ENCODE peak calls at places on chromosome 5, in nine cellular contexts. V, J, E, R, C, Q, M, Y and U are unnamed samples.

GRCh38 chr5:111248571-111248970 is 24.4 kb downstream of the CAMK4 start:
- DNase-seq in V (no peak), M (peak; percentile 15), Q (no peak), E (no peak), Y (no peak), C (no peak), R (no peak), J (no peak), U (no peak)

GRCh38 chr5:61519728-61520277 is 187.7 kb downstream of the ZSWIM6 start:
- DNase-seq in C (no peak), V (no peak), M (peak; percentile 6), E (no peak), Q (no peak), R (no peak), Y (no peak), J (no peak), U (no peak)

GRCh38 chr5:64853777-64854176 is 85.0 kb downstream of the CWC27 start:
- DNase-seq in Y (no peak), E (no peak), M (no peak), R (no peak), V (no peak), C (no peak), J (no peak), Q (no peak), U (no peak)

GRCh38 chr5:127296321-127296720 is 5.7 kb downstream of the MEGF10 start:
- DNase-seq in C (no peak), Y (no peak), M (peak; percentile 9), Q (peak; percentile 79), E (peak; percentile 15), R (no peak), J (no peak), V (peak; percentile 41), U (no peak)

GRCh38 chr5:157057459-157058370 is 1.2 kb downstream of the HAVCR1 start:
- DNase-seq in J (no peak), M (peak; percentile 15), E (no peak), Q (no peak), R (no peak), Y (no peak), C (no peak), V (no peak), U (no peak)

GRCh38 chr5:16265141-16265540 is 85.5 kb upstream of the MARCHF11 start:
- DNase-seq in Q (no peak), V (no peak), R (no peak), Y (no peak), M (no peak), E (no peak), J (no peak), C (no peak), U (no peak)

GRCh38 chr5:157821405-157821804 is 37.5 kb downstream of the CLINT1 start:
- DNase-seq in M (no peak), J (no peak), C (no peak), Y (no peak), E (no peak), V (no peak), R (no peak), Q (no peak), U (no peak)

GRCh38 chr5:168765220-168766037 is 186.3 kb upstream of the PANK3 start:
- DNase-seq in V (no peak), C (no peak), Q (no peak), Y (peak; percentile 37), J (peak; percentile 25), R (no peak), E (no peak), M (peak; percentile 7), U (peak; percentile 46)

GRCh38 chr5:75007537-75007847 is 44.9 kb downstream of the GCNT4 start:
- DNase-seq in M (peak; percentile 85), V (peak; percentile 70), R (no peak), Y (no peak), C (no peak), J (no peak), E (peak; percentile 24), Q (no peak), U (peak; percentile 65)